ENCODE peak calls at places on chromosome 20, in six cellular contexts. One of them, this sample, is unnamed.
A peak's percentile ranks its signal among the peaks of the same experiment; 100 is the strongest.

GRCh38 chr20:33826270-33826897 is 15.2 kb downstream of the CHMP4B start:
- DNase-seq in adrenal gland: no peak
- DNase-seq in bronchial epithelial cell: peak; percentile 35
- DNase-seq in SK-N-SH: no peak
- DNase-seq in kidney: no peak
- DNase-seq in NB4: no peak
- DNase-seq in this sample: peak; percentile 28

GRCh38 chr20:24406761-24407550 is 62.5 kb upstream of the SYNDIG1 start:
- DNase-seq in bronchial epithelial cell: peak; percentile 43
- DNase-seq in SK-N-SH: no peak
- DNase-seq in NB4: no peak
- DNase-seq in adrenal gland: no peak
- DNase-seq in kidney: no peak
- DNase-seq in this sample: peak; percentile 45

GRCh38 chr20:32984196-32984595 is 20.0 kb downstream of the SUN5 start:
- DNase-seq in NB4: peak; percentile 31
- DNase-seq in kidney: no peak
- DNase-seq in bronchial epithelial cell: no peak
- DNase-seq in adrenal gland: no peak
- DNase-seq in SK-N-SH: no peak
- DNase-seq in this sample: no peak

GRCh38 chr20:36440370-36441026 is 100.8 kb upstream of the MYL9 start:
- DNase-seq in SK-N-SH: no peak
- DNase-seq in adrenal gland: no peak
- DNase-seq in NB4: no peak
- DNase-seq in bronchial epithelial cell: no peak
- DNase-seq in kidney: no peak
- DNase-seq in this sample: no peak

GRCh38 chr20:24628985-24629384 is 159.6 kb downstream of the SYNDIG1 start:
- DNase-seq in NB4: no peak
- DNase-seq in bronchial epithelial cell: no peak
- DNase-seq in kidney: no peak
- DNase-seq in adrenal gland: no peak
- DNase-seq in SK-N-SH: no peak
- DNase-seq in this sample: no peak

GRCh38 chr20:34974246-34974645 is 18.6 kb downstream of the MYH7B start:
- DNase-seq in SK-N-SH: no peak
- DNase-seq in NB4: no peak
- DNase-seq in bronchial epithelial cell: no peak
- DNase-seq in adrenal gland: no peak
- DNase-seq in kidney: no peak
- DNase-seq in this sample: no peak

GRCh38 chr20:58890454-58891075 is 38.0 kb downstream of the GNAS start:
- DNase-seq in SK-N-SH: peak; percentile 96
- DNase-seq in NB4: peak; percentile 93
- DNase-seq in kidney: peak; percentile 93
- DNase-seq in bronchial epithelial cell: peak; percentile 23
- DNase-seq in adrenal gland: peak; percentile 78
- DNase-seq in this sample: peak; percentile 64

GRCh38 chr20:59565768-59566461 is 38.4 kb upstream of the PHACTR3 start:
- DNase-seq in kidney: peak; percentile 37
- DNase-seq in NB4: no peak
- DNase-seq in bronchial epithelial cell: no peak
- DNase-seq in adrenal gland: no peak
- DNase-seq in SK-N-SH: no peak
- DNase-seq in this sample: no peak

GRCh38 chr20:43987531-43987930 is 72.9 kb downstream of the TOX2 start:
- DNase-seq in kidney: no peak
- DNase-seq in NB4: no peak
- DNase-seq in SK-N-SH: no peak
- DNase-seq in bronchial epithelial cell: no peak
- DNase-seq in adrenal gland: no peak
- DNase-seq in this sample: no peak

GRCh38 chr20:37288091-37288490 is 1.4 kb upstream of the MANBAL start:
- DNase-seq in bronchial epithelial cell: peak; percentile 91
- DNase-seq in adrenal gland: peak; percentile 79
- DNase-seq in NB4: peak; percentile 72
- DNase-seq in SK-N-SH: no peak
- DNase-seq in kidney: no peak
- DNase-seq in this sample: peak; percentile 90

GRCh38 chr20:4227085-4227821 is 211.9 kb upstream of the RNF24 start:
- DNase-seq in kidney: no peak
- DNase-seq in bronchial epithelial cell: peak; percentile 37
- DNase-seq in SK-N-SH: no peak
- DNase-seq in NB4: peak; percentile 63
- DNase-seq in adrenal gland: peak; percentile 31
- DNase-seq in this sample: peak; percentile 53

GRCh38 chr20:10034717-10035571 is at the start of gene ANKEF1:
- DNase-seq in SK-N-SH: peak; percentile 94
- DNase-seq in kidney: peak; percentile 94
- DNase-seq in NB4: peak; percentile 53
- DNase-seq in adrenal gland: peak; percentile 72
- DNase-seq in bronchial epithelial cell: peak; percentile 38
- DNase-seq in this sample: peak; percentile 71

GRCh38 chr20:34753706-34754461 is 49.7 kb downstream of the TP53INP2 start:
- DNase-seq in bronchial epithelial cell: peak; percentile 49
- DNase-seq in SK-N-SH: no peak
- DNase-seq in kidney: no peak
- DNase-seq in NB4: no peak
- DNase-seq in adrenal gland: no peak
- DNase-seq in this sample: peak; percentile 41

GRCh38 chr20:8196096-8196495 is 64.0 kb downstream of the PLCB1 start:
- DNase-seq in SK-N-SH: no peak
- DNase-seq in bronchial epithelial cell: no peak
- DNase-seq in NB4: no peak
- DNase-seq in kidney: no peak
- DNase-seq in adrenal gland: peak; percentile 30
- DNase-seq in this sample: no peak

GRCh38 chr20:47389867-47390347 is 33.4 kb upstream of the ZMYND8 start:
- DNase-seq in bronchial epithelial cell: peak; percentile 97
- DNase-seq in adrenal gland: peak; percentile 61
- DNase-seq in SK-N-SH: no peak
- DNase-seq in kidney: no peak
- DNase-seq in NB4: peak; percentile 45
- DNase-seq in this sample: peak; percentile 98

GRCh38 chr20:44182135-44182765 is 4.7 kb downstream of the JPH2 start:
- DNase-seq in SK-N-SH: no peak
- DNase-seq in kidney: no peak
- DNase-seq in adrenal gland: no peak
- DNase-seq in NB4: no peak
- DNase-seq in bronchial epithelial cell: no peak
- DNase-seq in this sample: no peak

GRCh38 chr20:36591854-36592641 is 13.5 kb upstream of the RAB5IF start:
- DNase-seq in kidney: no peak
- DNase-seq in adrenal gland: peak; percentile 33
- DNase-seq in SK-N-SH: peak; percentile 46
- DNase-seq in bronchial epithelial cell: peak; percentile 40
- DNase-seq in NB4: no peak
- DNase-seq in this sample: peak; percentile 52

GRCh38 chr20:21571841-21572690 is 58.2 kb upstream of the NKX2-2 start:
- DNase-seq in kidney: no peak
- DNase-seq in bronchial epithelial cell: peak; percentile 18
- DNase-seq in adrenal gland: no peak
- DNase-seq in NB4: peak; percentile 20
- DNase-seq in SK-N-SH: peak; percentile 35
- DNase-seq in this sample: peak; percentile 15

GRCh38 chr20:31485450-31486339 is 10.6 kb downstream of the REM1 start:
- DNase-seq in bronchial epithelial cell: no peak
- DNase-seq in NB4: peak; percentile 39
- DNase-seq in adrenal gland: peak; percentile 61
- DNase-seq in SK-N-SH: peak; percentile 61
- DNase-seq in kidney: peak; percentile 91
- DNase-seq in this sample: no peak

GRCh38 chr20:63648190-63648589 is 5.0 kb downstream of the STMN3 start:
- DNase-seq in bronchial epithelial cell: no peak
- DNase-seq in kidney: no peak
- DNase-seq in NB4: no peak
- DNase-seq in SK-N-SH: no peak
- DNase-seq in adrenal gland: no peak
- DNase-seq in this sample: no peak
- H3K4me3 ChIP-seq in bronchial epithelial cell: no peak overlapping the region
- H3K4me3 ChIP-seq in kidney: no peak overlapping the region
- H3K4me3 ChIP-seq in NB4: no peak overlapping the region
- H3K4me3 ChIP-seq in SK-N-SH: no peak overlapping the region
- H3K4me3 ChIP-seq in adrenal gland: no peak overlapping the region
- H3K4me3 ChIP-seq in this sample: no peak overlapping the region

DNA sequence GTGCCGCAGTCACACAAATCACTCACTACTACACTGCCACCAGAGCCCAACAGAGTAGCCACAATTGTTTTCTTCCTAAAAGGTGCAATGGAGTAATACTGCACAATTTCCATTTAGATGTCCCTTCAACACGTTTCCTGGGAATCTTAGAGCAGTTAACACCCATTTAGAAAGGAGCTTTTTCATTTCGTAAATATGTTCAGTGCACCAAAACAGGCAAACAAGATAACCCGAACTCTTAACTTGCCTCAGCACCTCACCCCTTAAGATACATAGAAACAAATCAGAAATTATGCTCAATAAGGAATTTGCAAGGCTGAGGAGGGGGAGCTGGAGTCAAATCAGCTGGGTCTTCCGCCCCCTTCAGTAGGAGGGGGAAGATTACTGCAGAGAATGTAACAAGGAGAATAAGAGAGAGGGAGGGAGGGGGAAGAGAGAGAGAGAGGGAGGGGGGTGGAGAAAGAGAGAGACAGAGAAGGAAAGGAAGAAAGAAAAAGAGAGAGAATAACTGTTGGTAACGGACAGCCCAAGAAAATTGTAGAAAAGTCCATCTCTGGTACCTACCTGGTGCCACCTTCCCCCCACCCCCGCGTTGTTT is 155.4 kb downstream of the BCAS1 start:
- DNase-seq in bronchial epithelial cell: no peak
- DNase-seq in NB4: peak; percentile 59
- DNase-seq in adrenal gland: no peak
- DNase-seq in kidney: no peak
- DNase-seq in SK-N-SH: peak; percentile 35
- DNase-seq in this sample: no peak
- TF ChIP-seq CTCF in bronchial epithelial cell: no peak
- TF ChIP-seq CTCF in NB4: no peak
- TF ChIP-seq CTCF in adrenal gland: no peak
- TF ChIP-seq CTCF in kidney: no peak
- TF ChIP-seq CTCF in SK-N-SH: no peak
- TF ChIP-seq CTCF in this sample: no peak

GRCh38 chr20:62364911-62365736 is 2.0 kb downstream of the LAMA5 start:
- DNase-seq in NB4: no peak
- DNase-seq in kidney: peak; percentile 80
- DNase-seq in adrenal gland: peak; percentile 91
- DNase-seq in SK-N-SH: no peak
- DNase-seq in bronchial epithelial cell: no peak
- DNase-seq in this sample: no peak
- H3K4me3 ChIP-seq in NB4: no peak overlapping the region
- H3K4me3 ChIP-seq in kidney: peak overlapping the region; percentile 73
- H3K4me3 ChIP-seq in adrenal gland: no peak overlapping the region
- H3K4me3 ChIP-seq in SK-N-SH: no peak overlapping the region
- H3K4me3 ChIP-seq in bronchial epithelial cell: peak overlapping the region; percentile 90
- H3K4me3 ChIP-seq in this sample: peak overlapping the region; percentile 94

DNA sequence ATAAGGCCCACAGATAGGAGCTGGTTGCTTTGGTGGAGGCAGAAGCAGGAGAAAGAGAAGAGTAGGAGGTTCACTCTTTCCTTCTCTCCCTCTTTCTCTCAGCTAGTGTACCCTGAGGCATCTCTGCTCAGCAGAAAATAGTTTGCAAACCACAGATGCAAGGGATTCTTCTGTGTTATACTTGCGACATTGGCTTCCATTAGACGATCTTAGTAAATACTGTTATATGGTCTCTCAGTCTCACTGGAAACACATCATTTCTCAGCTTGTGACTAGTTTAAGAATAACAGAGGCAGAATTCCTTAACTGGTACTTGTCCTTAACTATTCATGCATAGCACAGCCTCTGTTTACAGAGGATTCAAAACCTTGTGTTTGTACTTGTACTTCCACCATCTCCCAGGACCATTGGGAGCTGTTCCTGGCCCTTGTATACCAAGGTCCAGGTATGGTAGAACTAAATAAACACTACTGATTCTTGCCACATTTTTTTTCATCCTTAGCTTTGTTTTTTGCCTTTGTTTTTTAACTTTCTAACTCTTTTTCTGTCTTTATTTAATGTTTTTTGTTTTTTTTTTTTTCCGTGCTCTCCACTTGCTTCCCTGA is 218.2 kb downstream of the OTOR start:
- DNase-seq in NB4: no peak
- DNase-seq in adrenal gland: no peak
- DNase-seq in kidney: no peak
- DNase-seq in bronchial epithelial cell: no peak
- DNase-seq in SK-N-SH: no peak
- DNase-seq in this sample: no peak
- TF ChIP-seq CTCF in NB4: no peak
- TF ChIP-seq CTCF in adrenal gland: no peak
- TF ChIP-seq CTCF in kidney: no peak
- TF ChIP-seq CTCF in bronchial epithelial cell: no peak
- TF ChIP-seq CTCF in SK-N-SH: no peak
- TF ChIP-seq CTCF in this sample: no peak

DNA sequence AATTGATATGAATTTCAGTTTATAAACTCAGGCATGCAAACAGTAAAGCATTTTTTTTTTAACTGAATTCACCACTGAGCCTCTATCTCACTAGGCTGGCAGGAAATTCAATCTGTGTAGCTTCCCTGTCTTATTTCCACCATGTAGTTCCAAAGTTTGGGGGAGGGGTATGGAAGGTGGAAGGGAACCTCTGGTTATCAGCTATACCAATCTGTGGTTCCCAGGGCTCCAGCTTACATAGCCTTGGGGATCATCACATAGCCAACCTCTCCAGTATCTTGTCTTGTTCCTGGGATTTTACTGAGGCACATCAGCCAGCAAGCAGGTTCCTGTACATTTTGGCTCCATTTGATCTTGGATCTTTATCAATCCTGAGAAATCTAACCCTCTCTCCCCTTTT is 15.6 kb downstream of the RAD21L1 start:
- DNase-seq in NB4: no peak
- DNase-seq in adrenal gland: no peak
- DNase-seq in SK-N-SH: no peak
- DNase-seq in bronchial epithelial cell: no peak
- DNase-seq in kidney: no peak
- DNase-seq in this sample: no peak
- H3K4me3 ChIP-seq in NB4: no peak overlapping the region
- H3K4me3 ChIP-seq in adrenal gland: no peak overlapping the region
- H3K4me3 ChIP-seq in SK-N-SH: no peak overlapping the region
- H3K4me3 ChIP-seq in bronchial epithelial cell: no peak overlapping the region
- H3K4me3 ChIP-seq in kidney: no peak overlapping the region
- H3K4me3 ChIP-seq in this sample: no peak overlapping the region

DNA sequence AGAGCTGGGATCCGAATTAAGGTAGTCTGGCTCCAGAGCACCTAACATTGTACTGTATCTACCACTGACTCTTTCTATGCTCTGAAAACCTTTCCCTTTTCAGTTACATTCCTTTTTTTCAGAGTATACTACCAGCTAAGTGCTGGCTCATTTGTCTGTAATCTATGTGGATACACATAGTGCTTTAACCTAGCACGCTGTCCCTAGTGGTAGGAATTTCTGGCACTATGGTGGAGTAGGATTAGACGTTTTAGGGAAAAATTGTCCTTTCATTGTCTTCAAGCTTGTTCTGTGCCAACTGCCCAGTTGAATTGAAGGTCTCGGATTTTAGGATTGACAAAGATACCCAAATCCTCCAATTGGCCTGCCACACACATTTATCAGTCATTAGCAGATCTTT is 259.1 kb upstream of the FERMT1 start:
- DNase-seq in bronchial epithelial cell: peak; percentile 33
- DNase-seq in SK-N-SH: peak; percentile 19
- DNase-seq in kidney: no peak
- DNase-seq in adrenal gland: no peak
- DNase-seq in NB4: no peak
- DNase-seq in this sample: peak; percentile 33
- TF ChIP-seq CTCF in bronchial epithelial cell: peak; percentile 56
- TF ChIP-seq CTCF in SK-N-SH: peak; percentile 55
- TF ChIP-seq CTCF in kidney: peak; percentile 4
- TF ChIP-seq CTCF in adrenal gland: no peak
- TF ChIP-seq CTCF in NB4: no peak
- TF ChIP-seq CTCF in this sample: peak; percentile 68

This sample was measured in epithelial cell of esophagus.